ENCODE peak calls at places on chromosome 18, in seven cellular contexts. X, Y, R, L, I, E and V are unnamed samples.

GRCh38 chr18:2909431-2910140 is 62.8 kb downstream of the EMILIN2 start:
- DNase-seq in L (no peak), I (no peak), E (no peak), R (no peak), X (no peak), Y (no peak), V (no peak)

GRCh38 chr18:8750954-8751415 is 45.6 kb downstream of the MTCL1 start:
- DNase-seq in R (peak), E (no peak), Y (no peak), X (peak), L (no peak), I (no peak), V (no peak)

GRCh38 chr18:3283908-3284307 is 22.0 kb downstream of the MYL12B start:
- DNase-seq in I (peak), R (no peak), Y (no peak), L (no peak), X (no peak), E (no peak), V (no peak)

GRCh38 chr18:74819433-74820059 is 221.9 kb downstream of the ZNF407 start:
- DNase-seq in Y (peak), R (peak), E (no peak), I (peak), X (no peak), L (no peak), V (no peak)

GRCh38 chr18:10160251-10160650 is 246.4 kb downstream of the VAPA start:
- DNase-seq in E (no peak), R (no peak), I (no peak), Y (no peak), X (no peak), L (no peak), V (no peak)

GRCh38 chr18:48676756-48677368 is 138.0 kb downstream of the CTIF start:
- DNase-seq in Y (peak), R (peak), E (peak), I (peak), L (no peak), X (no peak), V (no peak)

GRCh38 chr18:62585274-62586147 is 62.7 kb downstream of the ZCCHC2 start:
- DNase-seq in I (no peak), E (peak), Y (peak), X (no peak), L (no peak), R (no peak), V (no peak)

GRCh38 chr18:70288851-70289328 is at the start of gene SOCS6:
- DNase-seq in I (peak), E (peak), L (peak), X (peak), R (peak), Y (peak), V (no peak)

GRCh38 chr18:59264651-59265245 is 8.5 kb downstream of the RAX start:
- DNase-seq in I (no peak), X (no peak), L (no peak), E (no peak), Y (no peak), R (no peak), V (no peak)

GRCh38 chr18:13191779-13192178 is 26.8 kb upstream of the LDLRAD4 start:
- DNase-seq in X (no peak), L (no peak), R (no peak), I (no peak), E (no peak), Y (no peak), V (no peak)

GRCh38 chr18:49733321-49733720 is 80.0 kb downstream of the ACAA2 start:
- DNase-seq in Y (no peak), L (no peak), X (no peak), I (no peak), R (no peak), E (no peak), V (no peak)

GRCh38 chr18:47418746-47419145 is 167.3 kb upstream of the SKOR2 start:
- DNase-seq in L (no peak), I (no peak), R (no peak), Y (no peak), E (no peak), X (no peak), V (no peak)

GRCh38 chr18:47898696-47899095 is 31.8 kb downstream of the SMAD2 start:
- DNase-seq in R (no peak), L (no peak), E (no peak), Y (no peak), I (no peak), X (no peak), V (no peak)

GRCh38 chr18:48949606-48950535 is 894 bp downstream of the SMAD7 start:
- DNase-seq in X (no peak), I (peak), R (no peak), L (no peak), E (peak), Y (peak), V (no peak)

GRCh38 chr18:5294618-5295230 is 802 bp downstream of the ZBTB14 start:
- DNase-seq in R (peak), X (peak), Y (peak), L (peak), E (peak), I (peak), V (no peak)

GRCh38 chr18:48783616-48784520 is 166.9 kb downstream of the SMAD7 start:
- DNase-seq in I (no peak), E (no peak), X (no peak), L (no peak), Y (no peak), R (no peak), V (no peak)

GRCh38 chr18:24741961-24742738 is 281.7 kb downstream of the HRH4 start:
- DNase-seq in I (no peak), R (no peak), E (no peak), X (no peak), L (no peak), Y (no peak), V (no peak)

GRCh38 chr18:34773961-34774754 is 64.1 kb downstream of the DTNA start:
- DNase-seq in X (no peak), L (no peak), E (no peak), Y (no peak), R (peak), I (peak), V (peak)

GRCh38 chr18:7059276-7059675 is 58.3 kb downstream of the LAMA1 start:
- DNase-seq in I (no peak), L (no peak), R (no peak), X (no peak), Y (no peak), E (no peak), V (no peak)

GRCh38 chr18:12904012-12904516 is 20.0 kb upstream of the PTPN2 start:
- DNase-seq in X (no peak), R (peak), L (no peak), Y (peak), I (no peak), E (peak), V (no peak)

GRCh38 chr18:5622905-5623304 is 79.1 kb upstream of the EPB41L3 start:
- DNase-seq in R (no peak), X (no peak), I (no peak), Y (no peak), E (no peak), L (no peak), V (no peak)